ENCODE peak calls at places on chromosomes 3 and 15, in ten cellular contexts. One of them, this sample, is unnamed.

GRCh38 chr3:153038779-153039178 is 123.2 kb upstream of the RAP2B start:
- DNase-seq in cardiac muscle cell: no peak
- DNase-seq in CD8-positive, alpha-beta T cell: no peak
- DNase-seq in neural progenitor cell: no peak
- DNase-seq in pancreas: no peak
- DNase-seq in fibroblast of mammary gland: peak
- DNase-seq in WERI-Rb-1: no peak
- DNase-seq in glutamatergic neuron: no peak
- DNase-seq in left ventricle myocardium inferior: no peak
- DNase-seq in GM23338: no peak
- DNase-seq in this sample: no peak

GRCh38 chr15:62453979-62454378 is 288.9 kb upstream of the C2CD4B start:
- DNase-seq in neural progenitor cell: no peak
- DNase-seq in fibroblast of mammary gland: peak
- DNase-seq in cardiac muscle cell: peak
- DNase-seq in WERI-Rb-1: no peak
- DNase-seq in left ventricle myocardium inferior: no peak
- DNase-seq in GM23338: no peak
- DNase-seq in glutamatergic neuron: no peak
- DNase-seq in pancreas: no peak
- DNase-seq in CD8-positive, alpha-beta T cell: no peak
- DNase-seq in this sample: no peak

GRCh38 chr15:57861039-57861638 is 154.6 kb downstream of the POLR2M start:
- DNase-seq in CD8-positive, alpha-beta T cell: no peak
- DNase-seq in fibroblast of mammary gland: peak
- DNase-seq in cardiac muscle cell: peak
- DNase-seq in neural progenitor cell: peak
- DNase-seq in WERI-Rb-1: peak
- DNase-seq in glutamatergic neuron: no peak
- DNase-seq in pancreas: no peak
- DNase-seq in GM23338: peak
- DNase-seq in left ventricle myocardium inferior: no peak
- DNase-seq in this sample: peak

GRCh38 chr15:87681054-87681453 is 575.5 kb downstream of the NTRK3 start:
- DNase-seq in GM23338: no peak
- DNase-seq in left ventricle myocardium inferior: no peak
- DNase-seq in glutamatergic neuron: no peak
- DNase-seq in neural progenitor cell: no peak
- DNase-seq in pancreas: no peak
- DNase-seq in CD8-positive, alpha-beta T cell: no peak
- DNase-seq in WERI-Rb-1: no peak
- DNase-seq in fibroblast of mammary gland: no peak
- DNase-seq in cardiac muscle cell: no peak
- DNase-seq in this sample: no peak

GRCh38 chr15:39774688-39775267 is 7.9 kb downstream of the FSIP1 start:
- DNase-seq in cardiac muscle cell: no peak
- DNase-seq in left ventricle myocardium inferior: no peak
- DNase-seq in glutamatergic neuron: no peak
- DNase-seq in pancreas: no peak
- DNase-seq in CD8-positive, alpha-beta T cell: peak
- DNase-seq in GM23338: no peak
- DNase-seq in neural progenitor cell: no peak
- DNase-seq in fibroblast of mammary gland: no peak
- DNase-seq in WERI-Rb-1: peak
- DNase-seq in this sample: no peak

GRCh38 chr3:141699907-141700306 is 38.2 kb upstream of the RNF7 start:
- DNase-seq in left ventricle myocardium inferior: no peak
- DNase-seq in glutamatergic neuron: no peak
- DNase-seq in neural progenitor cell: no peak
- DNase-seq in CD8-positive, alpha-beta T cell: no peak
- DNase-seq in WERI-Rb-1: no peak
- DNase-seq in GM23338: no peak
- DNase-seq in fibroblast of mammary gland: no peak
- DNase-seq in pancreas: no peak
- DNase-seq in cardiac muscle cell: no peak
- DNase-seq in this sample: no peak

GRCh38 chr15:77720617-77721016 is 87.9 kb upstream of the LINGO1 start:
- DNase-seq in GM23338: no peak
- DNase-seq in neural progenitor cell: no peak
- DNase-seq in WERI-Rb-1: peak
- DNase-seq in left ventricle myocardium inferior: no peak
- DNase-seq in glutamatergic neuron: peak
- DNase-seq in pancreas: no peak
- DNase-seq in cardiac muscle cell: no peak
- DNase-seq in fibroblast of mammary gland: no peak
- DNase-seq in CD8-positive, alpha-beta T cell: no peak
- DNase-seq in this sample: no peak

GRCh38 chr3:182104811-182105316 is 393.1 kb downstream of the SOX2 start:
- DNase-seq in cardiac muscle cell: no peak
- DNase-seq in fibroblast of mammary gland: no peak
- DNase-seq in neural progenitor cell: no peak
- DNase-seq in CD8-positive, alpha-beta T cell: no peak
- DNase-seq in WERI-Rb-1: no peak
- DNase-seq in GM23338: no peak
- DNase-seq in pancreas: no peak
- DNase-seq in left ventricle myocardium inferior: no peak
- DNase-seq in glutamatergic neuron: no peak
- DNase-seq in this sample: no peak

GRCh38 chr3:170079466-170080165 is 41.8 kb downstream of the GPR160 start:
- DNase-seq in neural progenitor cell: no peak
- DNase-seq in glutamatergic neuron: no peak
- DNase-seq in fibroblast of mammary gland: no peak
- DNase-seq in cardiac muscle cell: no peak
- DNase-seq in GM23338: no peak
- DNase-seq in left ventricle myocardium inferior: no peak
- DNase-seq in CD8-positive, alpha-beta T cell: no peak
- DNase-seq in pancreas: no peak
- DNase-seq in WERI-Rb-1: no peak
- DNase-seq in this sample: no peak

GRCh38 chr15:32803631-32804030 is 85.8 kb downstream of the GREM1 start:
- DNase-seq in GM23338: no peak
- DNase-seq in WERI-Rb-1: no peak
- DNase-seq in left ventricle myocardium inferior: no peak
- DNase-seq in fibroblast of mammary gland: peak
- DNase-seq in cardiac muscle cell: no peak
- DNase-seq in neural progenitor cell: no peak
- DNase-seq in CD8-positive, alpha-beta T cell: no peak
- DNase-seq in glutamatergic neuron: no peak
- DNase-seq in pancreas: no peak
- DNase-seq in this sample: no peak

DNA sequence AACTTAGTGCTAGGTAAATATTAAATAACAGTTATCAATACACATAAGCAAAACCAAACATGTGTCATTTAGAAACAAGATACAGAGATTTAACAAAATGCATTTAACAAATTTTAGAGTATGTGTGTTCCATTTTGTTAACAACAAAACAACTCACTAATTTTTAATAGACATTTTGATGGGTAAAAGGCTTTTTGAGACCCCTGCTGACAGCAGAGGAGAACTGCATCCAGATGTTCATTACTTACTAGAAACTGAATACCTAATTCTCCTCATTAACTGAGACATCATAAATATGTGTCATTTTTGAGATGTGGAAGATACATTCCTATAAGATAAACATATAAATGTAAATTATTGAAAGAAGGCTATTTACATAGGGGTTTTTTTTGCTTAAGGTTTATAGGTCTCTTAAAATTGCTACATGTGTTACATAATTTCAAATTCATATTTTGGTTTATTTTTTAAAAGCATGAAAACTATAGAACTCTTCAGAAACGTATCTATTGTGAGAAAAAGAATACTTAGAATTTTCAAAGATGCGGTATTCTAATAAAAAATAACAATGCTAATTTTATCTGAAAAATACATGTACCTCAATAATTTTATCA is 1009.8 kb downstream of the TUSC7 start:
- DNase-seq in pancreas: no peak
- DNase-seq in cardiac muscle cell: peak
- DNase-seq in fibroblast of mammary gland: peak
- DNase-seq in left ventricle myocardium inferior: no peak
- DNase-seq in glutamatergic neuron: no peak
- DNase-seq in WERI-Rb-1: no peak
- DNase-seq in GM23338: peak
- DNase-seq in neural progenitor cell: peak
- DNase-seq in CD8-positive, alpha-beta T cell: no peak
- DNase-seq in this sample: no peak
- TF ChIP-seq CTCF in pancreas: peak
- TF ChIP-seq CTCF in cardiac muscle cell: peak
- TF ChIP-seq CTCF in fibroblast of mammary gland: peak
- TF ChIP-seq CTCF in left ventricle myocardium inferior: peak
- TF ChIP-seq CTCF in glutamatergic neuron: peak
- TF ChIP-seq CTCF in WERI-Rb-1: peak
- TF ChIP-seq CTCF in GM23338: peak
- TF ChIP-seq CTCF in neural progenitor cell: peak
- TF ChIP-seq CTCF in CD8-positive, alpha-beta T cell: no peak
- TF ChIP-seq CTCF in this sample: peak

DNA sequence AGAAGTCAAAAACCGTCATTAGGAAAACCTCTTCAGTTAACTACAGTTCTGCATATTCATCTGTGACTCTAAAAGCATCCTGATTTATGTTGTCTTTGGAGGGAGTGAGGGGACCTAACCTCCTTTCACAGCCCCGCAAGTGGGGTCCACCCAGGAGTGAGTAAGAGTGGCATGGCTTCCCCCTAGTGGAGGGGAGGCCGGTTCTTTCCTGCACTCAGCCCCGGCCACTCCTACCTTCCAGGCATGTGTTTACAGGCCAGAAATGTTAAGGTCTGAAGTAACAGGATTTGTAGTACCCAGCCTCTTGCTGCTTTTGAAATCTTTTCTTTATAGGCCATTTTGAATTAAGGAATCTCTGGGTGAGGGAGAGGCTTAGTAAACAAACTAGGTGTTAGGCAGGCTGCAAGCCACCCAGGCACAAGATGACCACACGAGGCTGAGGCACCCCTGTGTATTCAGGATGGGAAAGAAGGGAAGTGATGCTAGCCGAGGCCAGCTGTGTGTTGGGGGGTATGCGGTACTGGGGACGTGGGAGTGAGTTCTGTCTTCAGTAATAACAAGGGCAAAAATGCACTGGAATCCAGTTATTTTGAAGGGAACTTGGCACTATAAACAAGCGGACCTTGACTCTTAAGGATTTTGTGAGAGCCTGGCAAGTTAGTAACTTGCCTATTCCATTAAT is 50.5 kb downstream of the CTDSPL start:
- DNase-seq in WERI-Rb-1: peak
- DNase-seq in GM23338: peak
- DNase-seq in glutamatergic neuron: no peak
- DNase-seq in fibroblast of mammary gland: no peak
- DNase-seq in cardiac muscle cell: no peak
- DNase-seq in left ventricle myocardium inferior: no peak
- DNase-seq in neural progenitor cell: no peak
- DNase-seq in CD8-positive, alpha-beta T cell: no peak
- DNase-seq in pancreas: no peak
- DNase-seq in this sample: no peak
- TF ChIP-seq CTCF in WERI-Rb-1: peak
- TF ChIP-seq CTCF in GM23338: peak
- TF ChIP-seq CTCF in glutamatergic neuron: no peak
- TF ChIP-seq CTCF in fibroblast of mammary gland: no peak
- TF ChIP-seq CTCF in cardiac muscle cell: peak
- TF ChIP-seq CTCF in left ventricle myocardium inferior: peak
- TF ChIP-seq CTCF in neural progenitor cell: peak
- TF ChIP-seq CTCF in CD8-positive, alpha-beta T cell: no peak
- TF ChIP-seq CTCF in pancreas: no peak
- TF ChIP-seq CTCF in this sample: peak

DNA sequence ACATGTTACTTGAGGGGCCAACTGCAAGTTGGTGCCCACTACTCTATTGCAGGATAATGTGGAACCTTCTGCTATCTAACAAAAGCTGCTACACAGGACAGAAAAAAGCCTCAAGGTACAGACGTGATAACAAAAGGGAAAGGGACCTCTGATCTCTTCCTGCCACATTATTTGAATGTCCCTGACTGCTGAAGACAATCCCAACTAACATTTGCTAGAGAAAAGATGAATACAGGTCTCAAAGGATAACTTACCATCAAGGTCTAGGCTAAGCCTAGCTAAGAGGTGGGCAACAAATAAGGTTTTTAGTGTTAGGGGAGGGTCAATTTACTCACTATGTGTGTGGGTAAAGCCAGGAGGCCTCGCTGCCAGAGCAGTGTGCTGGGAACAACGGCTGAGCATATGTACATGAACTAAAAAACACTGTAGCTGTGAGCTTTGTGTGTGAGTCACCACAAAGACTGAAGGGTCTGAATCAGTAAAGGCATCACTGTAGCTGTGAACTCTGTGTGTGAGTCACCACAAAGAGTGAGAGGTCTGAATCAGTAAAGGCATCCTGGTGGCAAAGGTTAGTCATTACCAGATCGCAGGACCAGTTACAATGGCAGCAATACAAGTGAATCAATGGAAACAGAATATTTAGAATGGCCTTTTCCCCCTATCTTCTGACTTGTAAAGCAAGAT is 111.7 kb downstream of the LMLN start:
- DNase-seq in fibroblast of mammary gland: peak
- DNase-seq in WERI-Rb-1: no peak
- DNase-seq in pancreas: no peak
- DNase-seq in cardiac muscle cell: peak
- DNase-seq in glutamatergic neuron: no peak
- DNase-seq in GM23338: peak
- DNase-seq in CD8-positive, alpha-beta T cell: peak
- DNase-seq in left ventricle myocardium inferior: no peak
- DNase-seq in neural progenitor cell: peak
- DNase-seq in this sample: peak
- TF ChIP-seq CTCF in fibroblast of mammary gland: peak
- TF ChIP-seq CTCF in WERI-Rb-1: no peak
- TF ChIP-seq CTCF in pancreas: no peak
- TF ChIP-seq CTCF in cardiac muscle cell: peak
- TF ChIP-seq CTCF in glutamatergic neuron: peak
- TF ChIP-seq CTCF in GM23338: peak
- TF ChIP-seq CTCF in CD8-positive, alpha-beta T cell: no peak
- TF ChIP-seq CTCF in left ventricle myocardium inferior: no peak
- TF ChIP-seq CTCF in neural progenitor cell: peak
- TF ChIP-seq CTCF in this sample: no peak

DNA sequence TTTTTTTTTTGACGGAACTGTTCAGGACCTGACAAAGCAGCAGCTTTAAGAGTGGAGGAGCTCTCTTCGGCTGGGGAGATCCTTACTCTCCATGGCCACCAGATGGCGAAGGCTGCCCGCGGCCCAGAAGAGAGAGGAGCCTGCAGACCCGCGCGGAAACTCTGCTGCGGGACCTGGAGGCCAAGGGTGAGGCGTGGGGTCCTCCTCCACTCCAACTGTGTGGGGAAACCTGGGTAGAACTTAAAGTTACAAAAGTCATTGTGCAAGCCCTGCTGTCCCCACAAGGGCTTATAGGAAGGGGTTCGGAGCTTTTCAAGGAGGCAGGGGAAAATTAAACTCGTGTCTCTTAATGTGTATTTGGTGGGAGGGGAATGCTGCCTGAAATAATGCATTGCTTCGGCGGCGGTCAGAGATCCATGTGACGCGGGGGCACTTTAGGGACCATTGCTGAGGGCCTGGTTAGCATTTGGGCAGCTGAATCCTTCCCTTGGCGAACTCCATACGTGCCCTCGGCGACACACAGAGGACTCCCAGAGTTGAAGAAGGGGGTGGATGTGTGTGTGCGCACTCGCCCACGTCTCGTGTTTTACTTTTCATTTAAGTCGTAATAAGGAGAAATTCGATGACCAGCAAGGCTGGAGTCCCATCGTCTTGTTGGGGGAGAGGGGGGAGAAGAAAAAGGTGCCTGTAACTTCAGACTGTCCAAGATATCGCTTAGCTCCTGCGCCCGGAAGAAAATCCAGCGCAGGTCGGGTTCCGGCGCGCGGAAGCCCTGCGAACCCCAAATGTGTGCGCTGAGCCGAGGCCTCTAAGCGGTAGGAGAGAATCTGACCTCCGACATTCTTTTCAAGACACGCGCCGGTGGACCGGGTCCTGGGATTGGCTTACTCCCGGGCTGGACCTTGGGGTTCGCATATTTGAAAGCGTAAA is 9.7 kb downstream of the EOMES start:
- DNase-seq in cardiac muscle cell: peak
- DNase-seq in neural progenitor cell: peak
- DNase-seq in left ventricle myocardium inferior: peak
- DNase-seq in GM23338: peak
- DNase-seq in fibroblast of mammary gland: peak
- DNase-seq in glutamatergic neuron: peak
- DNase-seq in CD8-positive, alpha-beta T cell: peak
- DNase-seq in WERI-Rb-1: peak
- DNase-seq in pancreas: peak
- DNase-seq in this sample: peak
- TF ChIP-seq CTCF in cardiac muscle cell: peak
- TF ChIP-seq CTCF in neural progenitor cell: peak
- TF ChIP-seq CTCF in left ventricle myocardium inferior: peak
- TF ChIP-seq CTCF in GM23338: peak
- TF ChIP-seq CTCF in fibroblast of mammary gland: peak
- TF ChIP-seq CTCF in glutamatergic neuron: peak
- TF ChIP-seq CTCF in CD8-positive, alpha-beta T cell: peak
- TF ChIP-seq CTCF in WERI-Rb-1: peak
- TF ChIP-seq CTCF in pancreas: peak
- TF ChIP-seq CTCF in this sample: peak

This sample was measured in neural crest cell.